ENCODE peak calls at places on chromosomes 4 and X, in ten cellular contexts. One of them, this sample, is unnamed.

GRCh38 chrX:3160771-3161170 is 119.5 kb downstream of the ARSF start:
- DNase-seq in progenitor cell of endocrine pancreas: no peak
- DNase-seq in H54: no peak
- DNase-seq in astrocyte of the spinal cord: no peak
- DNase-seq in Right ventricle myocardium superior: no peak
- DNase-seq in HS-27A: no peak
- DNase-seq in GM13976: no peak
- DNase-seq in right lobe of liver: no peak
- DNase-seq in LoVo: no peak
- DNase-seq in WTC11: no peak
- DNase-seq in this sample: no peak

GRCh38 chr4:3816256-3816825 is 50.2 kb downstream of the ADRA2C start:
- DNase-seq in LoVo: no peak
- DNase-seq in progenitor cell of endocrine pancreas: no peak
- DNase-seq in right lobe of liver: peak
- DNase-seq in Right ventricle myocardium superior: peak
- DNase-seq in GM13976: no peak
- DNase-seq in H54: no peak
- DNase-seq in astrocyte of the spinal cord: no peak
- DNase-seq in HS-27A: no peak
- DNase-seq in WTC11: no peak
- DNase-seq in this sample: no peak

GRCh38 chr4:118718511-118719170 is 33.4 kb downstream of the METTL14 start:
- DNase-seq in astrocyte of the spinal cord: no peak
- DNase-seq in LoVo: no peak
- DNase-seq in WTC11: no peak
- DNase-seq in right lobe of liver: no peak
- DNase-seq in progenitor cell of endocrine pancreas: no peak
- DNase-seq in HS-27A: no peak
- DNase-seq in H54: no peak
- DNase-seq in GM13976: no peak
- DNase-seq in Right ventricle myocardium superior: no peak
- DNase-seq in this sample: no peak

GRCh38 chrX:15524417-15524816 is 23.8 kb downstream of the BMX start:
- DNase-seq in Right ventricle myocardium superior: no peak
- DNase-seq in HS-27A: no peak
- DNase-seq in astrocyte of the spinal cord: peak
- DNase-seq in progenitor cell of endocrine pancreas: no peak
- DNase-seq in GM13976: no peak
- DNase-seq in H54: no peak
- DNase-seq in WTC11: no peak
- DNase-seq in right lobe of liver: no peak
- DNase-seq in LoVo: peak
- DNase-seq in this sample: peak

GRCh38 chrX:155761185-155761584 is 120.0 kb upstream of the VAMP7 start:
- DNase-seq in right lobe of liver: no peak
- DNase-seq in LoVo: no peak
- DNase-seq in WTC11: no peak
- DNase-seq in HS-27A: no peak
- DNase-seq in H54: no peak
- DNase-seq in GM13976: no peak
- DNase-seq in Right ventricle myocardium superior: no peak
- DNase-seq in astrocyte of the spinal cord: no peak
- DNase-seq in progenitor cell of endocrine pancreas: no peak
- DNase-seq in this sample: no peak

GRCh38 chr4:83285022-83285387 is 407 bp upstream of the COQ2 start:
- DNase-seq in progenitor cell of endocrine pancreas: no peak
- DNase-seq in LoVo: peak
- DNase-seq in right lobe of liver: no peak
- DNase-seq in HS-27A: no peak
- DNase-seq in H54: no peak
- DNase-seq in WTC11: no peak
- DNase-seq in Right ventricle myocardium superior: no peak
- DNase-seq in astrocyte of the spinal cord: peak
- DNase-seq in GM13976: peak
- DNase-seq in this sample: peak

GRCh38 chrX:111431007-111431406 is 19.0 kb upstream of the DCX start:
- DNase-seq in astrocyte of the spinal cord: no peak
- DNase-seq in Right ventricle myocardium superior: no peak
- DNase-seq in GM13976: no peak
- DNase-seq in H54: no peak
- DNase-seq in WTC11: no peak
- DNase-seq in LoVo: no peak
- DNase-seq in HS-27A: no peak
- DNase-seq in right lobe of liver: no peak
- DNase-seq in progenitor cell of endocrine pancreas: no peak
- DNase-seq in this sample: no peak

GRCh38 chrX:97685753-97686152 is 802.0 kb downstream of the RPA4 start:
- DNase-seq in WTC11: peak
- DNase-seq in astrocyte of the spinal cord: peak
- DNase-seq in H54: peak
- DNase-seq in Right ventricle myocardium superior: no peak
- DNase-seq in right lobe of liver: peak
- DNase-seq in progenitor cell of endocrine pancreas: no peak
- DNase-seq in HS-27A: no peak
- DNase-seq in GM13976: peak
- DNase-seq in LoVo: peak
- DNase-seq in this sample: peak

GRCh38 chrX:40922307-40922706 is 162.9 kb upstream of the USP9X start:
- DNase-seq in LoVo: peak
- DNase-seq in right lobe of liver: no peak
- DNase-seq in WTC11: peak
- DNase-seq in astrocyte of the spinal cord: peak
- DNase-seq in progenitor cell of endocrine pancreas: no peak
- DNase-seq in GM13976: no peak
- DNase-seq in H54: no peak
- DNase-seq in HS-27A: no peak
- DNase-seq in Right ventricle myocardium superior: no peak
- DNase-seq in this sample: no peak

GRCh38 chr4:64777286-64777685 is 368.0 kb upstream of the TECRL start:
- DNase-seq in progenitor cell of endocrine pancreas: no peak
- DNase-seq in LoVo: no peak
- DNase-seq in Right ventricle myocardium superior: no peak
- DNase-seq in HS-27A: no peak
- DNase-seq in astrocyte of the spinal cord: peak
- DNase-seq in H54: no peak
- DNase-seq in right lobe of liver: no peak
- DNase-seq in WTC11: no peak
- DNase-seq in GM13976: no peak
- DNase-seq in this sample: no peak

GRCh38 chr4:184409911-184410692 is 64.2 kb downstream of the IRF2 start:
- DNase-seq in GM13976: no peak
- DNase-seq in right lobe of liver: no peak
- DNase-seq in H54: no peak
- DNase-seq in HS-27A: no peak
- DNase-seq in LoVo: no peak
- DNase-seq in progenitor cell of endocrine pancreas: no peak
- DNase-seq in astrocyte of the spinal cord: no peak
- DNase-seq in Right ventricle myocardium superior: no peak
- DNase-seq in WTC11: no peak
- DNase-seq in this sample: no peak

GRCh38 chr4:128707864-128708263 is 101.6 kb upstream of the JADE1 start:
- DNase-seq in H54: no peak
- DNase-seq in HS-27A: no peak
- DNase-seq in WTC11: no peak
- DNase-seq in astrocyte of the spinal cord: no peak
- DNase-seq in GM13976: no peak
- DNase-seq in progenitor cell of endocrine pancreas: no peak
- DNase-seq in right lobe of liver: no peak
- DNase-seq in Right ventricle myocardium superior: no peak
- DNase-seq in LoVo: no peak
- DNase-seq in this sample: no peak

GRCh38 chrX:69232945-69233344 is 67.7 kb upstream of the PJA1 start:
- DNase-seq in progenitor cell of endocrine pancreas: no peak
- DNase-seq in right lobe of liver: no peak
- DNase-seq in H54: no peak
- DNase-seq in HS-27A: no peak
- DNase-seq in LoVo: no peak
- DNase-seq in WTC11: no peak
- DNase-seq in Right ventricle myocardium superior: no peak
- DNase-seq in astrocyte of the spinal cord: no peak
- DNase-seq in GM13976: no peak
- DNase-seq in this sample: no peak

GRCh38 chr4:161222889-161223288 is 940.9 kb downstream of the FSTL5 start:
- DNase-seq in right lobe of liver: no peak
- DNase-seq in Right ventricle myocardium superior: no peak
- DNase-seq in HS-27A: no peak
- DNase-seq in progenitor cell of endocrine pancreas: no peak
- DNase-seq in WTC11: no peak
- DNase-seq in GM13976: no peak
- DNase-seq in LoVo: no peak
- DNase-seq in astrocyte of the spinal cord: no peak
- DNase-seq in H54: no peak
- DNase-seq in this sample: no peak

GRCh38 chrX:82589410-82589809 is 918.7 kb upstream of the POU3F4 start:
- DNase-seq in H54: no peak
- DNase-seq in progenitor cell of endocrine pancreas: no peak
- DNase-seq in HS-27A: no peak
- DNase-seq in WTC11: no peak
- DNase-seq in LoVo: peak
- DNase-seq in Right ventricle myocardium superior: no peak
- DNase-seq in GM13976: no peak
- DNase-seq in astrocyte of the spinal cord: peak
- DNase-seq in right lobe of liver: no peak
- DNase-seq in this sample: peak

GRCh38 chr4:65845169-65845568 is 174.9 kb upstream of the EPHA5 start:
- DNase-seq in astrocyte of the spinal cord: no peak
- DNase-seq in Right ventricle myocardium superior: no peak
- DNase-seq in GM13976: no peak
- DNase-seq in H54: no peak
- DNase-seq in progenitor cell of endocrine pancreas: no peak
- DNase-seq in LoVo: no peak
- DNase-seq in right lobe of liver: no peak
- DNase-seq in HS-27A: no peak
- DNase-seq in WTC11: no peak
- DNase-seq in this sample: no peak

GRCh38 chr4:174394915-174395314 is 111.2 kb downstream of the CEP44 start:
- DNase-seq in WTC11: no peak
- DNase-seq in LoVo: peak
- DNase-seq in H54: no peak
- DNase-seq in Right ventricle myocardium superior: no peak
- DNase-seq in HS-27A: no peak
- DNase-seq in GM13976: no peak
- DNase-seq in right lobe of liver: no peak
- DNase-seq in progenitor cell of endocrine pancreas: no peak
- DNase-seq in astrocyte of the spinal cord: peak
- DNase-seq in this sample: peak

GRCh38 chr4:128718793-128719192 is 90.7 kb upstream of the JADE1 start:
- DNase-seq in Right ventricle myocardium superior: no peak
- DNase-seq in progenitor cell of endocrine pancreas: no peak
- DNase-seq in right lobe of liver: no peak
- DNase-seq in astrocyte of the spinal cord: peak
- DNase-seq in WTC11: no peak
- DNase-seq in H54: no peak
- DNase-seq in LoVo: no peak
- DNase-seq in HS-27A: peak
- DNase-seq in GM13976: no peak
- DNase-seq in this sample: peak

GRCh38 chrX:150544222-150544787 is 24.1 kb upstream of the MTM1 start:
- DNase-seq in LoVo: no peak
- DNase-seq in right lobe of liver: no peak
- DNase-seq in H54: no peak
- DNase-seq in WTC11: peak
- DNase-seq in GM13976: peak
- DNase-seq in astrocyte of the spinal cord: no peak
- DNase-seq in Right ventricle myocardium superior: no peak
- DNase-seq in HS-27A: no peak
- DNase-seq in progenitor cell of endocrine pancreas: no peak
- DNase-seq in this sample: peak

GRCh38 chr4:8410641-8411271 is 29.8 kb downstream of the ACOX3 start:
- DNase-seq in right lobe of liver: peak
- DNase-seq in WTC11: peak
- DNase-seq in LoVo: peak
- DNase-seq in H54: peak
- DNase-seq in HS-27A: no peak
- DNase-seq in GM13976: no peak
- DNase-seq in astrocyte of the spinal cord: peak
- DNase-seq in Right ventricle myocardium superior: peak
- DNase-seq in progenitor cell of endocrine pancreas: peak
- DNase-seq in this sample: peak

GRCh38 chr4:5710065-5710961 is 688 bp upstream of the EVC start:
- DNase-seq in WTC11: no peak
- DNase-seq in H54: peak
- DNase-seq in progenitor cell of endocrine pancreas: no peak
- DNase-seq in GM13976: no peak
- DNase-seq in LoVo: no peak
- DNase-seq in Right ventricle myocardium superior: no peak
- DNase-seq in right lobe of liver: no peak
- DNase-seq in astrocyte of the spinal cord: peak
- DNase-seq in HS-27A: no peak
- DNase-seq in this sample: peak

GRCh38 chrX:107731831-107732502 is 43.6 kb downstream of the TSC22D3 start:
- DNase-seq in WTC11: peak
- DNase-seq in LoVo: peak
- DNase-seq in HS-27A: peak
- DNase-seq in progenitor cell of endocrine pancreas: no peak
- DNase-seq in right lobe of liver: peak
- DNase-seq in GM13976: no peak
- DNase-seq in Right ventricle myocardium superior: peak
- DNase-seq in H54: peak
- DNase-seq in astrocyte of the spinal cord: peak
- DNase-seq in this sample: peak

GRCh38 chrX:42519666-42520231 is 258.2 kb downstream of the PPP1R2C start:
- DNase-seq in astrocyte of the spinal cord: peak
- DNase-seq in H54: no peak
- DNase-seq in Right ventricle myocardium superior: no peak
- DNase-seq in WTC11: no peak
- DNase-seq in LoVo: peak
- DNase-seq in right lobe of liver: no peak
- DNase-seq in GM13976: no peak
- DNase-seq in HS-27A: no peak
- DNase-seq in progenitor cell of endocrine pancreas: no peak
- DNase-seq in this sample: peak

GRCh38 chrX:130726661-130727060 is 176.3 kb downstream of the ENOX2 start:
- DNase-seq in HS-27A: no peak
- DNase-seq in Right ventricle myocardium superior: no peak
- DNase-seq in LoVo: no peak
- DNase-seq in WTC11: no peak
- DNase-seq in progenitor cell of endocrine pancreas: no peak
- DNase-seq in right lobe of liver: no peak
- DNase-seq in GM13976: no peak
- DNase-seq in astrocyte of the spinal cord: peak
- DNase-seq in H54: no peak
- DNase-seq in this sample: no peak

GRCh38 chr4:108681321-108681809 is 31.0 kb downstream of the OSTC start:
- DNase-seq in H54: no peak
- DNase-seq in LoVo: no peak
- DNase-seq in HS-27A: no peak
- DNase-seq in astrocyte of the spinal cord: no peak
- DNase-seq in progenitor cell of endocrine pancreas: no peak
- DNase-seq in right lobe of liver: no peak
- DNase-seq in Right ventricle myocardium superior: no peak
- DNase-seq in GM13976: no peak
- DNase-seq in WTC11: no peak
- DNase-seq in this sample: peak

GRCh38 chr4:128241425-128241913 is 46.1 kb downstream of the PGRMC2 start:
- DNase-seq in H54: peak
- DNase-seq in astrocyte of the spinal cord: peak
- DNase-seq in progenitor cell of endocrine pancreas: no peak
- DNase-seq in GM13976: no peak
- DNase-seq in HS-27A: peak
- DNase-seq in right lobe of liver: no peak
- DNase-seq in WTC11: no peak
- DNase-seq in Right ventricle myocardium superior: no peak
- DNase-seq in LoVo: peak
- DNase-seq in this sample: peak

This sample was measured in myocyte.